ENCODE peak calls at places on chromosomes 11 and 22, in seven cellular contexts. Z is NCI-H460, V is NCI-H345, G is GM23248, N is IMR-90, Q is SW480, C is NCI-H2029. L is an unnamed sample.

GRCh38 chr11:116808262-116809175 is 14.6 kb downstream of the APOA4 start:
- DNase-seq in G (peak), C (no peak), Q (no peak), N (peak), V (no peak), Z (no peak), L (no peak)

GRCh38 chr11:113014262-113014661 is 53.0 kb downstream of the NCAM1 start:
- DNase-seq in Z (no peak), G (peak), Q (no peak), N (no peak), V (peak), C (peak), L (no peak)

GRCh38 chr11:11980841-11981308 is 27.6 kb downstream of the DKK3 start:
- DNase-seq in N (peak), Q (no peak), G (peak), V (no peak), C (no peak), Z (no peak), L (no peak)

GRCh38 chr11:81989093-81989492 is 744.6 kb downstream of the FAM181B start:
- DNase-seq in G (peak), Z (no peak), V (no peak), Q (no peak), C (no peak), N (no peak), L (no peak)

GRCh38 chr11:113546757-113547507 is 71.7 kb upstream of the DRD2 start:
- DNase-seq in N (peak), Z (no peak), Q (no peak), G (peak), V (no peak), C (no peak), L (no peak)

GRCh38 chr22:36814796-36815195 is 2.0 kb downstream of the PVALB start:
- DNase-seq in G (no peak), C (no peak), V (no peak), N (no peak), Z (no peak), Q (no peak), L (no peak)

GRCh38 chr11:3123761-3124733 is 41.1 kb downstream of the OSBPL5 start:
- DNase-seq in G (peak), Z (peak), Q (peak), C (peak), N (peak), V (no peak), L (no peak)

GRCh38 chr11:23359297-23359696 is 499.0 kb upstream of the CCDC179 start:
- DNase-seq in Z (no peak), G (peak), C (no peak), V (no peak), Q (peak), N (peak), L (no peak)

GRCh38 chr11:111206472-111206871 is 39.1 kb upstream of the POU2AF2 start:
- DNase-seq in V (no peak), C (no peak), N (peak), Q (no peak), G (peak), Z (no peak), L (no peak)

GRCh38 chr22:45504703-45505341 is 2.1 kb downstream of the FBLN1 start:
- DNase-seq in G (peak), Z (no peak), Q (no peak), C (no peak), N (peak), V (no peak), L (peak)

GRCh38 chr11:21545701-21546100 is 647.2 kb upstream of the ANO5 start:
- DNase-seq in V (no peak), Q (no peak), Z (no peak), C (no peak), N (no peak), G (no peak), L (no peak)

GRCh38 chr22:42179616-42180015 is 49.0 kb upstream of the CYP2D6 start:
- DNase-seq in Z (no peak), N (peak), G (peak), V (no peak), C (no peak), Q (peak), L (no peak)

GRCh38 chr11:28257761-28258160 is 149.6 kb downstream of the METTL15 start:
- DNase-seq in Z (no peak), V (no peak), Q (no peak), N (peak), C (no peak), G (peak), L (no peak)

GRCh38 chr22:25068701-25069100 is 116.2 kb downstream of the KIAA1671 start:
- DNase-seq in N (no peak), G (no peak), V (no peak), Z (no peak), Q (no peak), C (no peak), L (no peak)

GRCh38 chr11:68890490-68891231 is 13.0 kb downstream of the MRPL21 start:
- DNase-seq in N (peak), C (no peak), G (peak), Q (no peak), Z (peak), V (peak), L (no peak)

GRCh38 chr11:127381247-127381646 is 380.7 kb upstream of the KIRREL3 start:
- DNase-seq in N (no peak), G (no peak), C (no peak), V (no peak), Q (no peak), Z (no peak), L (no peak)

GRCh38 chr11:132639986-132640385 is 892.3 kb downstream of the OPCML start:
- DNase-seq in Z (no peak), V (no peak), Q (peak), N (no peak), G (peak), C (no peak), L (no peak)

GRCh38 chr11:17682848-17683247 is 36.5 kb upstream of the MYOD1 start:
- DNase-seq in Q (no peak), Z (no peak), C (no peak), G (no peak), V (no peak), N (no peak), L (no peak)

GRCh38 chr11:86940122-86940777 is 14.9 kb downstream of the FZD4 start:
- DNase-seq in G (peak), Z (no peak), C (peak), N (peak), Q (no peak), V (no peak), L (no peak)

GRCh38 chr22:41367039-41367679 is 14.6 kb upstream of the TEF start:
- DNase-seq in G (peak), C (peak), V (peak), N (peak), Z (peak), Q (peak), L (no peak)

GRCh38 chr11:45974806-45975205 is 52.4 kb downstream of the LARGE2 start:
- DNase-seq in G (peak), V (no peak), Q (no peak), C (no peak), N (peak), Z (no peak), L (no peak)